ENCODE peak calls at places on chromosomes 4 and X, in four cellular contexts. B is DND-41, U is mesendoderm, T is hepatocyte. V is an unnamed sample. For H3K79me2 and H3K27me3, the result is how much of the 10 kb centered on the place peaks cover.

GRCh38 chrX:122565952-122566351 is 618.1 kb upstream of the GRIA3 start:
- DNase-seq in T (peak), U (peak), B (no peak), V (peak)

GRCh38 chr4:147339116-147339515 is 141.8 kb upstream of the EDNRA start:
- DNase-seq in U (no peak), B (no peak), T (no peak), V (no peak)

GRCh38 chrX:121389976-121390709 is 342.7 kb downstream of the GLUD2 start:
- DNase-seq in B (no peak), T (peak), U (no peak), V (peak)

GRCh38 chr4:2595436-2595835 is 59.0 kb downstream of the FAM193A start:
- DNase-seq in T (no peak), B (no peak), U (no peak), V (no peak)

GRCh38 chrX:123464709-123465108 is 268.1 kb downstream of the THOC2 start:
- DNase-seq in B (no peak), U (no peak), T (no peak), V (no peak)

GRCh38 chrX:115344885-115345653 is 55.6 kb downstream of the LUZP4 start:
- DNase-seq in B (no peak), T (peak), U (peak), V (peak)

GRCh38 chrX:9182041-9182440 is 148.1 kb upstream of the FAM9B start:
- DNase-seq in T (no peak), B (no peak), U (no peak), V (no peak)

GRCh38 chr4:91325495-91325894 is 978.3 kb upstream of the GRID2 start:
- DNase-seq in U (no peak), B (no peak), T (peak), V (no peak)

GRCh38 chr4:100146756-100147155 is 43.5 kb downstream of the DDIT4L start:
- DNase-seq in U (no peak), T (no peak), B (no peak), V (no peak)

GRCh38 chrX:48890296-48890925 is 7.2 kb downstream of the TIMM17B start:
- DNase-seq in B (no peak), U (peak), T (no peak), V (no peak)

GRCh38 chr4:68655764-68656444 is 14.5 kb downstream of the UGT2B15 start:
- DNase-seq in B (no peak), T (peak), U (no peak), V (no peak)

GRCh38 chr4:5700459-5700858 is 7.9 kb downstream of the EVC2 start:
- DNase-seq in U (no peak), B (no peak), T (no peak), V (no peak)

GRCh38 chrX:54711735-54712134 is 86.3 kb downstream of the ITIH6 start:
- DNase-seq in B (no peak), T (no peak), U (no peak), V (no peak)

GRCh38 chrX:136202889-136203288 is 48.3 kb downstream of the MAP7D3 start:
- DNase-seq in U (no peak), T (no peak), B (no peak), V (peak)

GRCh38 chr4:63764400-63764799 is 644.9 kb downstream of the TECRL start:
- DNase-seq in U (no peak), B (no peak), T (no peak), V (no peak)

GRCh38 chrX:122113896-122114295 is 1066.5 kb downstream of the GLUD2 start:
- DNase-seq in T (no peak), U (no peak), B (no peak), V (no peak)

GRCh38 chrX:85903692-85904471 is 143.5 kb downstream of the CHM start:
- DNase-seq in U (no peak), B (no peak), T (no peak), V (no peak)

GRCh38 chrX:103464071-103464773 is 55.1 kb downstream of the RAB40A start:
- DNase-seq in B (peak), T (peak), U (peak), V (no peak)

GRCh38 chrX:40047485-40047884 is 50.3 kb downstream of the BCOR start:
- DNase-seq in U (no peak), T (no peak), B (no peak), V (no peak)

GRCh38 chrX:132741706-132742105 is 216.7 kb downstream of the HS6ST2 start:
- DNase-seq in B (no peak), T (no peak), U (no peak), V (no peak)

GRCh38 chr4:169485791-169486742 is 126.3 kb downstream of the NEK1 start:
- DNase-seq in U (peak), B (peak), T (peak), V (peak)

DNA sequence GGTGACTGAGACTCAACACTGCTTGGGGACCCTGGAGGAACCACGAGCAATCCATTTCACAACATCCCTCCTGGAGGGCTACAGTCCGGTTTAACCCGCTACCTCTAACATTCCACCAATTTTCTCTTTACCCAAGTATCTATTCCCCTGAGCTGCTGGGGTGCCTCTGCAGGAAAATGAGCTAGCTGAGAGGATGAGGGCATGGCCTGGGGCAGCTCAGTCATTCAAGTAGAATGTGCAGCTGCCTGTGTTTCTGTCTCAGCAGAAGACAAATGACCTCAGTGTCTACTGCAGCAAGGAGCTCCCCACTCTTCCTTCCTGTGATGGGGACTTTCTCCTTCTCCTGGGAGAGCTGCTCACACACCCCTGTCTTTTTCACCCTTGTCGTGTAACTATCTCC is 120.8 kb downstream of the ZNF518B start:
- DNase-seq in T (no peak), B (no peak), U (peak), V (no peak)
- H3K4me2 ChIP-seq in T (no peak), B (no peak), U (no peak), V (no peak)

GRCh38 chr4:113974467-113974866 is 5.0 kb downstream of the ARSJ start:
- DNase-seq in B (no peak), T (no peak), U (no peak), V (no peak)

GRCh38 chr4:113969935-113970334 is 9.5 kb downstream of the ARSJ start:
- DNase-seq in T (no peak), U (no peak), B (no peak), V (no peak)

GRCh38 chr4:113973349-113973748 is 6.1 kb downstream of the ARSJ start:
- DNase-seq in U (no peak), B (no peak), T (no peak), V (no peak)

GRCh38 chr4:113972781-113973180 is 6.7 kb downstream of the ARSJ start:
- DNase-seq in B (no peak), U (no peak), T (no peak), V (no peak)

DNA sequence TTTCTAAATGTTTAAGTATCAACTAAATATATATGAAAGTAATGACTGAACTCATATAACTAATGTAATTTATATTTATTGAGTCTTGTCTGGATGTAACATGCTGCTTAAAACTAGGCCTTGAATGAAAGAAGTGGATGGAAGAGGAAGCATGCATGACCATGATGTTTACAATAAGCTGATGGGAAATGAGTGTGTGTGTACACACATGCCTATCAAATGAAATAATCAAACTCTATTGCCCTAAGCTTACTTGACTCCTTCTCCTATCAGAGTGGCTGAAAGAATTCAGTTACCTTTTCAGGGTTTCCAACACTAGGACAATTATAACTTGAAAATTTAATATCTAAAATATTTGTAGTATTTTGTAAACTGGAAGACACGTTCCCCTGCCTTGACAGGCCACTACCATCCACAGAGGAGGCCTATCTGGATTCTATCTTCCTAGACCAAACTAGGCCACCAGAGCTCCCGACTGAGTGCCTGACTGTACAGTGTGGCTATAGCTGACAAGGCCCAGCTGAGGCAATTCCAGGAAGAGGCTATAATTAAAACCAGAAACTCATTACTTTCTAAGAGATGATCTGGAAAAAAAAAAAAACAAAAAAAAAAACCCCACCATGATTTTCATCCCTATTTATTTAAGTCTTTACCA is 7.6 kb downstream of the ARSJ start:
- DNase-seq in B (no peak), T (no peak), U (no peak), V (no peak)
- H3K79me2 ChIP-seq in B (under half), T (half or more), U (under half), V (under half)

GRCh38 chrX:99752776-99753175 is 657.3 kb downstream of the PCDH19 start:
- DNase-seq in T (no peak), U (peak), B (no peak), V (no peak)
- H3K27me3 ChIP-seq in T (under half), U (under half), B (under half), V (under half)

DNA sequence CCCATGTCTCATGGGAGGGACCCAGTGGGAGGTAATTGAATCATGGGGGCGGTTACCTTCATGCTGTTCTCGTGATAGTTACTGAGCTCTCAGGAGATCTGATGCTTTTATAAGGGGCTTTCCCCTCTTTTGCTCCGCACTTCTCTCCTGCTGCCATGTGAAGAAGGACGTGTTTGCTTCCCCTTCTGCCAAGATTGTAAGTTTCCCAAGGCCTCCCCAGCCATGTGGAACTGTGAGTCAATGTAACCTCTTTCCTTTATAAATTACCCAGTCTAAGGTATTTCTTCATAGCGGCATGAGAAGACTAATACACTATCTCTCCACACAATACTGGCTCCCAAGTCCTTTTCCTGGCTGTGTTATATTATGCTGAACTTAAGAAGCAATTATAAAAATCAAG is 110.7 kb downstream of the AFAP1 start:
- DNase-seq in B (no peak), U (no peak), T (no peak), V (no peak)
- H3K4me2 ChIP-seq in B (no peak), U (no peak), T (no peak), V (peak)

GRCh38 chr4:82352825-82353370 is 20.9 kb downstream of the HNRNPD start:
- DNase-seq in U (no peak), T (no peak), B (no peak), V (no peak)

GRCh38 chr4:82354788-82355187 is 19.0 kb downstream of the HNRNPD start:
- DNase-seq in B (no peak), U (no peak), T (no peak), V (no peak)

GRCh38 chr4:82357640-82358039 is 16.2 kb downstream of the HNRNPD start:
- DNase-seq in U (no peak), B (no peak), T (no peak), V (no peak)

DNA sequence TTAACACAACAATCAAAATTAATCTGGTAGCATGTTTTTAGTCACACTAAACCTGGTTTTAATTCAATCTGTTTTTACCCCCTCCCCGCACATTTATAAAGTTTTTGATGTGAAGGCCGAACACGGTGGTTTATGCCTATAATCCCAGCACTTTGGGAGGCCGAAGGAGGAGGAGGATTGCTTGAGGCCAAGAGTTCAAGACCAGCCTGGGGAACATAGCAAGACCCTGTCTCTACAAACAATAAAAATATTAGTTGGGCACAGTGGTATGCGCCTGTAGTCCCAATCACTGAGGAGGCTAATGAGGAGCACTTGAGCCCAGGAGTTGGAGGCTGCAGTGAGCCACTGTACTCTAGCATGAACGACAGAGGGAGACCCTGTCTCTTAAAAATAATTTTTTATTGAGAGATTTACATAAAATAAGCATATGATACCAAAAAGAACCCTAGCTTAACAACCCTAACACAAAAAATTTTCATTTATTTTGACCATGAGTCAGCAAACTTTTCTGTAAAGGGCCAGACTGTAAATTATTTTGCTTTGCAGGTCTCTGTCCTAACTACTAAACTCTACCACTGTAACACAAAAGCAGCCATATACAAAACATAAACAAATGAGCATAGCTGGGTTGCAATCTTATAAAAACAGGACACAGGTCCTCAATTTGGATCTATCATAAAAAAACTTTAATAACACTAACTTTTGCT is 21.5 kb downstream of the HNRNPD start:
- DNase-seq in T (no peak), U (no peak), B (no peak), V (no peak)
- H3K79me2 ChIP-seq in T (half or more), U (under half), B (half or more), V (under half)

GRCh38 chrX:25023908-25024307 is 8.1 kb upstream of the ARX start:
- DNase-seq in U (no peak), B (no peak), T (no peak), V (no peak)

GRCh38 chrX:25028726-25029125 is 13.0 kb upstream of the ARX start:
- DNase-seq in B (no peak), U (no peak), T (no peak), V (no peak)

GRCh38 chrX:25029288-25029687 is 13.5 kb upstream of the ARX start:
- DNase-seq in B (no peak), T (no peak), U (no peak), V (no peak)

GRCh38 chrX:25022499-25023325 is 6.9 kb upstream of the ARX start:
- DNase-seq in B (no peak), U (no peak), T (peak), V (no peak)

GRCh38 chrX:25025615-25026014 is 9.8 kb upstream of the ARX start:
- DNase-seq in T (no peak), B (no peak), U (no peak), V (no peak)
- H3K27me3 ChIP-seq in T (half or more), B (under half), U (under half), V (under half)

DNA sequence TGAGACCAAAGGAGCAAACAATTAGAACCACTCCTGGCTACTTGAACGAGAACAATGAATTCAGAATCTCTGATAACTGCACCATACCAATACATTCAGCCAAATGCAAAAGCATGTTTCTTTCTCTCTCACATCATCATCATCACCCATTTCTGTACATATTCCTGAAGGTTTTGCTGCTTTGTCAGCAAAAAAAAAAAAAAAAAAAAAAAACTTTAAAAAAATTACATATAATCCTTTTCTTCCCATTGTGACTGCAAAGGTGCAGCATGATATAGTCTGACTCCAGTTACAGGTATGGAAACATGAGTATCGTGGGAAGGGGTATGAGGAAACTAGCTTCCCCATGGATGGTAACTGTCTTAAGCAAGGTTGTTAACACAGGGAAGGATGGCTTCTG is 35.6 kb downstream of the FBXW7 start:
- DNase-seq in T (no peak), B (no peak), U (no peak), V (no peak)
- H3K4me2 ChIP-seq in T (no peak), B (no peak), U (no peak), V (no peak)

GRCh38 chr4:97475621-97476020 is 667.7 kb downstream of the STPG2 start:
- DNase-seq in B (no peak), U (no peak), T (no peak), V (no peak)

GRCh38 chr4:97477974-97478373 is 665.3 kb downstream of the STPG2 start:
- DNase-seq in U (no peak), T (no peak), B (no peak), V (no peak)

GRCh38 chr4:97479388-97479787 is 663.9 kb downstream of the STPG2 start:
- DNase-seq in B (no peak), T (no peak), U (no peak), V (no peak)
- H3K79me2 ChIP-seq in B (under half), T (under half), U (under half), V (under half)

V was measured in PC-9.